ENCODE peak calls at places on chromosomes 5 and 9, in nine cellular contexts. P is progenitor cell of endocrine pancreas; X is CD8-positive, alpha-beta T cell; M is C1 segment of cervical spinal cord; K is left ventricle myocardium inferior; I is amniotic stem cell; J is GM12865; A is HuH-7.5; U is stimulated activated CD4-positive, alpha-beta T cell treated with anti-CD3 and anti-CD28 coated beads, Interleukin-1b, Interleukin-23, amount 100 ng/mL, for 48 hours. O is an unnamed sample.

GRCh38 chr9:132732326-132732725 is 62.1 kb downstream of the GTF3C4 start:
- DNase-seq in J (no peak), M (no peak), U (no peak), I (no peak), A (no peak), X (no peak), P (no peak), K (no peak), O (no peak)

GRCh38 chr5:59351076-59351794 is 542.3 kb downstream of the PDE4D start:
- DNase-seq in P (no peak), X (no peak), I (no peak), U (no peak), M (no peak), A (no peak), K (no peak), J (no peak), O (peak)

GRCh38 chr5:123721721-123722276 is 209.8 kb downstream of the CSNK1G3 start:
- DNase-seq in K (no peak), A (no peak), P (no peak), X (no peak), U (no peak), J (no peak), I (no peak), M (no peak), O (no peak)

GRCh38 chr5:322281-322941 is 897 bp downstream of the AHRR start:
- DNase-seq in A (no peak), J (no peak), U (no peak), M (no peak), X (no peak), P (no peak), K (no peak), I (no peak), O (no peak)

GRCh38 chr5:72290356-72291133 is 29.5 kb downstream of the MRPS27 start:
- DNase-seq in J (no peak), A (no peak), M (no peak), K (no peak), P (no peak), U (no peak), X (no peak), I (no peak), O (peak)

GRCh38 chr9:113154471-113154870 is 3.7 kb downstream of the SLC31A2 start:
- DNase-seq in A (no peak), K (no peak), J (no peak), P (no peak), X (no peak), M (peak), U (no peak), I (no peak), O (peak)

GRCh38 chr5:38825494-38825893 is 20.3 kb upstream of the OSMR start:
- DNase-seq in P (no peak), A (no peak), J (no peak), U (no peak), M (no peak), K (no peak), I (no peak), X (no peak), O (peak)

GRCh38 chr5:63164838-63165237 is 586.2 kb downstream of the LRRC70 start:
- DNase-seq in X (no peak), M (no peak), I (no peak), A (no peak), U (no peak), K (no peak), J (no peak), P (no peak), O (no peak)